ENCODE peak calls at places on chromosomes 3 and 15, in seven cellular contexts. H is adrenal gland, A is heart left ventricle, O is IMR-90, P is vagina, F is HCT116, N is transverse colon. D is an unnamed sample.

GRCh38 chr3:187880438-187880837 is 135.2 kb upstream of the BCL6 start:
- DNase-seq in N (no peak), F (no peak), O (peak), P (no peak), A (no peak), H (no peak), D (no peak)

GRCh38 chr15:100722551-100723322 is 120.3 kb downstream of the ASB7 start:
- DNase-seq in H (peak), P (peak), F (no peak), O (no peak), N (no peak), A (no peak), D (no peak)

GRCh38 chr3:183907911-183908331 is 23.2 kb upstream of the PARL start:
- DNase-seq in H (no peak), O (no peak), F (no peak), P (no peak), A (no peak), N (no peak), D (no peak)

GRCh38 chr15:69805248-69805953 is 292.3 kb downstream of the TLE3 start:
- DNase-seq in H (no peak), O (no peak), N (no peak), P (no peak), A (no peak), F (no peak), D (no peak)

GRCh38 chr3:193970773-193971206 is 165.2 kb upstream of the HES1 start:
- DNase-seq in F (no peak), H (no peak), O (no peak), P (no peak), N (no peak), A (no peak), D (no peak)

GRCh38 chr3:113660901-113661300 is 35.5 kb downstream of the USF3 start:
- DNase-seq in A (no peak), O (peak), F (no peak), H (no peak), N (no peak), P (no peak), D (no peak)

GRCh38 chr3:47380601-47381316 is at the start of gene PTPN23:
- DNase-seq in A (peak), N (peak), P (peak), F (peak), H (peak), O (peak), D (peak)

GRCh38 chr3:41477399-41478014 is 278.2 kb downstream of the CTNNB1 start:
- DNase-seq in H (no peak), F (no peak), A (no peak), N (no peak), O (no peak), P (no peak), D (no peak)

GRCh38 chr3:193842029-193842782 is 249.2 kb downstream of the OPA1 start:
- DNase-seq in P (no peak), N (peak), A (no peak), H (no peak), F (no peak), O (no peak), D (no peak)

DNA sequence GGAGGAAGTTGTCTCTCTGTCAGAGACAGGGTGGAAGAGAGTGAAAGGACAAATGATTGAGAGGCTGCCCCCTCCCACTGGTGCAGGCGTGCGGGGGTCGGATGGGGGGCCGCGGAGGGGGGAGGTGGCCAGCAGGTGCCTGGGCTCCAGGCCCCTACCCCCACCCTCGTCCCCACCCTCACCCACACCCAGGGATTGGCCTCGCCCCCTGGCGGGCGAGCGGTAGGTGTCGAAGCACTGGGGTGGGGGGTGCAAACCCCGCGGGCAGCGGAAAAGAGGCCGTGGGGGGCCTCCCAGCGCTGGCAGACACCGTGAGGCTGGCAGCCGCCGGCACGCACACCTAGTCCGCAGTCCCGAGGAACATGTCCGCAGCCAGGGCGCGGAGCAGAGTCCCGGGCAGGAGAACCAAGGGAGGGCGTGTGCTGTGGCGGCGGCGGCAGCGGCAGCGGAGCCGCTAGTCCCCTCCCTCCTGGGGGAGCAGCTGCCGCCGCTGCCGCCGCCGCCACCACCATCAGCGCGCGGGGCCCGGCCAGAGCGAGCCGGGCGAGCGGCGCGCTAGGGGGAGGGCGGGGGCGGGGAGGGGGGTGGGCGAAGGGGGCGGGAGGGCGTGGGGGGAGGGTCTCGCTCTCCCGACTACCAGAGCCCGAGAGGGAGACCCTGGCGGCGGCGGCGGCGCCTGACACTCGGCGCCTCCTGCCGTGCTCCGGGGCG is at the start of gene KAT2B:
- DNase-seq in F (no peak), H (peak), A (peak), P (no peak), N (peak), O (peak), D (peak)
- TF ChIP-seq POLR2A in F (no peak), H (peak), A (peak), P (no peak), N (peak), O (no peak), D (peak)

DNA sequence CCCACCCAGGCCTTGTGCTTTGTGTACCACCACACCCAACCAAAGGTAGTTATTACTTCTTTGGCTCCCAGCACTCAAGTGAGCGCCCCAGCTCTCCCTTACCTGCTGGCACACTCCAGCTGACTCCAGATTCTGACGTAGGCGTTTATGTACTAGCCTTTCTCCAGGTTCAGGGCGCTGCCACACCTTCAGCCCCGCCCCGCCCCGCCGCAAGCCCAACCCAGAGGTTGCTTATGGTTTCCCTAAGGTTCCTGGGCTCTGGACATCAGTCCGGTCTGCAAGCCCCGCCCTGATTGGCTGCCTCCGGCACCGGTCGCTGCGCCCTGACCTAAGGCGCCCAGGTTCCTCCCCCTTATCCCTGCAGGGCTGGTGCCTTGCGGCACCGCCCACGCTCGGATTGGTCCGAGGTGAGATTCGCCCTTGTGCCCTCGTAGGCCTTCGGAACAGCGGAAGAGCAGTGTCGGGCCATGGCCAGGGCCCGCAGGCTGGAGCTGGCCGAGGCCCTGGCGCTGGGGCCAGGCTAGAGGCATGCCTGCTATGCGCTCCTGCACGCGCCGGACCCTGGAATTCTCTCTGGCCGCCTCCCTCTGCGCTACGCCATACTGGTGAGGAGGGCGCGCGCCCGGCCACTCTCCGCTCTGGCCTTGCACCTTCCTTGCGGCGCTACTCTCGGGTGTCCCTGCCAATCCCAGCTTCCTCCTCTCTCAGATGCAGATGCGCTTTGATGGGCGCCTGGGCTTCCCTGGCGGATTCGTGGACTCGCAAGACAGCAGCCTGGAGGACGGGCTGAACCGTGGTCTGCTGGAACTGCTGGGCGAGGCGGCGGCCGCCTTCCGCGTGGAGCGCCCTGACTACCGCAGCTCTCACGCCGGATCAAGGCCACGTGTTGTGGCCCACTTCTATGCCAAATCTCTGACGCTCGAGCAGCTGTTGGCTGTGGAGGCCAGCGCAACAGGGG is 19.8 kb upstream of the NUDT16 start:
- DNase-seq in A (peak), O (peak), F (peak), N (peak), H (peak), P (no peak), D (peak)
- TF ChIP-seq POLR2A in A (peak), O (no peak), F (no peak), N (peak), H (peak), P (no peak), D (peak)

GRCh38 chr3:172143060-172143451 is 103.7 kb downstream of the FNDC3B start:
- DNase-seq in O (no peak), N (no peak), A (no peak), F (no peak), H (no peak), P (no peak), D (no peak)

GRCh38 chr3:172142074-172143059 is 103.0 kb downstream of the FNDC3B start:
- DNase-seq in H (no peak), O (peak), P (no peak), A (no peak), N (no peak), F (no peak), D (no peak)

GRCh38 chr3:172138792-172139507 is 99.6 kb downstream of the FNDC3B start:
- DNase-seq in A (no peak), O (peak), P (no peak), N (peak), H (peak), F (no peak), D (peak)

GRCh38 chr3:172139528-172140276 is 100.3 kb downstream of the FNDC3B start:
- DNase-seq in A (no peak), N (no peak), O (no peak), H (no peak), P (no peak), F (no peak), D (no peak)

DNA sequence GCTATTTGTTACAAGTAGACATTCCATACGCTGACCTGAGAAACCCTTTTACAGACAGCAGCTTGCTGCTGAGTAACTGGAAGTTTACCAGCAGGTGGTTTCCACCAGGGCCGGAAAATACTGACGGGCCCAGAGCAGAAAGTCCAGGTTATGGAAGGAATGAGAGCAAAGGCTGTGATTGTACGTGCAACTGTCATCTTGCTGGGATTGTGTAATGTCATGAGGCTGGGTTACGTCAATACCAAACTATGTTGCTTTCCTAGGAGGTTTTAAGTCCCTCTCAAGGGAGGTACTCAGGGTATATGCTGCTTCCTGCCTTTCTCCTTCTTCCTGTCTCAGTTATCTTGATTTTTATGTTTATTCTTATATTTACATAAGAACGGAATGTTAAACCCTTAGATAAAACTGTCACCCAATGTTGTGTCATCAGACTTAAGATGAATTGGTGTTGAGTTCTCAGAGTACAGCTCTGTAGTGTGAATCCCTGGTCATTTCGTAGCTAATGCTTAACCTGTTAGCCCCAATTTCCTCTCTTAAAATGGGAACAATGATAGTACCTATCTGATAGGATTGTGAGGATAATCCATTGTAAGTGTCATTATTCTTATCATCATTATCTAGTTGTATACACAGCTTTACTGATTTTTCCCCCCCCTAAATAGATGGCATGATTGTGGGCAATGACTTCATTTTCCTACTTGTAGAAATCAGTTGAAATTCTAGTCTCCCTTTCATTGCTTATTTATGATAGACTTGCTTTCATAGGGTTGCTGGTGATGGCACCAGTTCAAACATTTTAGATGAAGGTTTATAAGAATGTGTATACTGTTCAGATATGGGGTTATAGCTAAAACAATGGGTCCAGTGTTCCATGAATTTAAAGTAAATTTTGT is 101.4 kb downstream of the FNDC3B start:
- DNase-seq in O (peak), H (peak), P (no peak), F (no peak), N (peak), A (no peak), D (no peak)
- TF ChIP-seq POLR2A in O (no peak), H (no peak), P (no peak), F (no peak), N (peak), A (no peak), D (no peak)

DNA sequence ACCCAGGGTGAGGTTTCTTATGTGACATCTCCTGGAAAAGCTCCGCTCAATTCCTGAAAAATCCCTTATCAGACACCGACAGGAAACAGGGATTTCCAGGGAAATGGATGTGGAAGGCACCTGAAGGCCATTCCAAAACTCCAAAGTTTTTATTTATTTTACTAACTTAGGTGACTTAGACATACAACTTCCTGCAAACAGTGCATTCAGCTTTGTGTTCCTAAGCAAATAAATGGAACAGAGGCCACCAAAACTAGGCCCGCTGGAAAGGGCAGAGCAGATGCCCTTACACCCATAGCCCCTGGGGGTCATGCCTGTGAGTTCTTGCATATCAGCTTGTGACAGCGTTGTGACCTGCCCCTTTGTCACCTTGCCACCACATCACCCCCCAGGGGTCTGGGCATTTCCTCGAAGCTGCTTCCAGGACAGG is 239.4 kb downstream of the XXYLT1 start:
- DNase-seq in H (no peak), F (no peak), A (no peak), N (no peak), O (no peak), P (no peak), D (no peak)
- TF ChIP-seq POLR2A in H (no peak), F (no peak), A (no peak), N (no peak), O (no peak), P (no peak), D (no peak)

DNA sequence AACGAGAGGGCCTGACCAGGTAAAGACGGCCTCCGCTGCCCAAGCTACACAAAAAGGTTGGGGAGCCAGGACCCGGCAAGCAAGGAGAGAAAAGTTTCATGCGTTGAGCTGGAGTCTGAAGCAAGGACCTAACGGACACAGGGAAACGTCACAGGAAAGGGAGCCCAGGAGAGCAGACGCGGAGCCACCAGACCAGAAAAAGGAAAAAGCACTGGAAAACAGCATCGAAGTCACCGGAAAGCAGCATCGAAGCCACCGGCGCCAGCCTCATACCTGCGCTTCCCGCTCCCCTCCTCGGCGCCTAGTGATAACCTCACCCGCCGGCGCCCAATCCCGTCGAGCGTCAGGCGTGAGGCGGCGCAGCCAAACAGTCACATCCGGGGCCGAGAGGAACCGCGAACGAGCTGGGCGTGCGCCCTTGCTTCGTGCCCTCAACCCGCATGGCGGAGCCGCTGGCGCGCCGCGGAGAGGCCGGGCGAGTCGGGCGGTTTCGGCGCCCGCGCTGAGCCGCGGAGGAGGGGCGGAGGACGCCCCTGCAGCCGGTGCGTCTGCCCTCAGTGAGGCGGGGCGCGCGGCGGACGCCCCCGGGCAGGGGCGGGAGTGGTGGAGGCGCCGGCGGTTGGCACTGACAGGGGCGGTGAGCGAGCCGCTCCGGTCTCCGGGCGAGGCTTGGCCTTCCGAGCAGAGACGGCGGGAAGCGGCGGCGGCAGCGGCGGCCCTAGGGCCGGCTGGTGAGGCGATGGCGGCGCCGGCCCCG is at the start of the genes FBXO45 and WDR53:
- DNase-seq in N (peak), P (peak), O (peak), F (peak), A (peak), H (peak), D (peak)
- TF ChIP-seq POLR2A in N (peak), P (no peak), O (peak), F (peak), A (peak), H (peak), D (peak)

GRCh38 chr3:52688266-52688665 is 2.4 kb downstream of the GNL3 start:
- DNase-seq in P (no peak), H (no peak), O (no peak), F (no peak), N (no peak), A (no peak), D (no peak)
- TF ChIP-seq POLR2A in P (no peak), H (no peak), O (no peak), F (no peak), N (no peak), A (no peak), D (no peak)

DNA sequence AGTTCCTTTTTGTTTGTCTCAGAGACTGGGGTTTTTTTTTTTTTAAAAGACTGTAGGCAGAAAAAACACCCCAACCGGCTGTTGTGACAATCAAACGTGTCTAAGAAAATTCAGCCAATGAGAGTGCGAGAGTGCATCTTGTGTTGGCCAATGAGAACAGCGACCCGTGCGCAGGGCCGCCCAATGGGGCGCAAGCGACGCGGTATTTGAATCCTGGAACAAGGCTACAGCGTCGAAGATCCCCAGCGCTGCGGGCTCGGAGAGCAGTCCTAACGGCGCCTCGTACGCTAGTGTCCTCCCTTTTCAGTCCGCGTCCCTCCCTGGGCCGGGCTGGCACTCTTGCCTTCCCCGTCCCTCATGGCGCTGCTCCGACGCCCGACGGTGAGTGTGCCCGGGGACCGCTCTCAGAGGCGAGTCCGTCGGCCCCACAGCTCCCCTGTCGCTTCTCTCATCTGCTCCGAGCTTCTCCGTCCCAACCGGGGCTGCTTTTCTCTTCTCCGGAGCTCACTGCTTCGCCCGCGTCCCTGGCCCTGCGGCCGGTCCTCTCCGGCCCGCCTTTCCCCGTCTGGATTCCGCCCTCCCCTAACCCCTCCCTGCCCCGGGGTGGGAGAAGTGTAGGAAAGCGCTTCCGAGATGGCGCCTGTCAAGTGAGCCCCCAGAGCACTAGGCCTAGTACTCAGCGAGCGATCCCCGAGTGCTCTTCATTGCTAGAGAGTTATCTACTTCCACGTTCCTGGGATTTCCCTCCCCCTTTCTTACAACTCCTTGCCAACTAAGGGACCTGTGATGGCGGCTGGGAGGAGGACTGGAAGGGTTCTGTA is at the start of gene CCNB2:
- DNase-seq in P (peak), O (peak), N (peak), F (peak), A (peak), H (peak), D (peak)
- TF ChIP-seq POLR2A in P (no peak), O (peak), N (no peak), F (peak), A (peak), H (no peak), D (peak)

GRCh38 chr3:118842147-118842863 is 192.3 kb downstream of the IGSF11 start:
- DNase-seq in F (peak), P (no peak), A (no peak), N (no peak), O (no peak), H (no peak), D (no peak)
- TF ChIP-seq POLR2A in F (no peak), P (no peak), A (no peak), N (no peak), O (no peak), H (no peak), D (no peak)

D was measured in erythroblast.